ENCODE peak calls at places on chromosome 11, in six cellular contexts. K is heart left ventricle, Z is sigmoid colon, T is choroid plexus epithelial cell, H is fibroblast of lung, V is WTC11. Q is an unnamed sample.

GRCh38 chr11:66251811-66252210 is 16.6 kb upstream of the RAB1B start:
- DNase-seq in K (no peak), Z (no peak), T (no peak), H (no peak), V (no peak), Q (no peak)

GRCh38 chr11:123549901-123550619 is 104.4 kb downstream of the SCN3B start:
- DNase-seq in K (no peak), Z (no peak), T (no peak), H (peak), V (no peak), Q (no peak)

GRCh38 chr11:94774345-94774744 is 6.2 kb downstream of the AMOTL1 start:
- DNase-seq in K (no peak), Z (no peak), T (peak), H (no peak), V (no peak), Q (no peak)

GRCh38 chr11:75598264-75598663 is 36.2 kb downstream of the SERPINH1 start:
- DNase-seq in K (no peak), Z (no peak), T (no peak), H (no peak), V (no peak), Q (no peak)

GRCh38 chr11:35810045-35810444 is 133.8 kb upstream of the LDLRAD3 start:
- DNase-seq in K (no peak), Z (no peak), T (no peak), H (no peak), V (no peak), Q (no peak)

GRCh38 chr11:331332-332060 is 10.8 kb upstream of the IFITM3 start:
- DNase-seq in K (no peak), Z (peak), T (no peak), H (no peak), V (no peak), Q (no peak)

GRCh38 chr11:131850507-131850906 is 480.1 kb downstream of the NTM start:
- DNase-seq in K (no peak), Z (no peak), T (no peak), H (no peak), V (no peak), Q (no peak)

GRCh38 chr11:83648610-83649467 is 362.7 kb upstream of the CCDC90B start:
- DNase-seq in K (no peak), Z (no peak), T (no peak), H (no peak), V (no peak), Q (no peak)

GRCh38 chr11:103297900-103298299 is 188.7 kb downstream of the DYNC2H1 start:
- DNase-seq in K (no peak), Z (no peak), T (no peak), H (no peak), V (no peak), Q (no peak)

GRCh38 chr11:11010624-11011127 is 152.8 kb upstream of the ZBED5 start:
- DNase-seq in K (peak), Z (no peak), T (peak), H (peak), V (peak), Q (no peak)

GRCh38 chr11:64223001-64223651 is 2.9 kb downstream of the TRPT1 start:
- DNase-seq in K (no peak), Z (peak), T (no peak), H (no peak), V (no peak), Q (no peak)

DNA sequence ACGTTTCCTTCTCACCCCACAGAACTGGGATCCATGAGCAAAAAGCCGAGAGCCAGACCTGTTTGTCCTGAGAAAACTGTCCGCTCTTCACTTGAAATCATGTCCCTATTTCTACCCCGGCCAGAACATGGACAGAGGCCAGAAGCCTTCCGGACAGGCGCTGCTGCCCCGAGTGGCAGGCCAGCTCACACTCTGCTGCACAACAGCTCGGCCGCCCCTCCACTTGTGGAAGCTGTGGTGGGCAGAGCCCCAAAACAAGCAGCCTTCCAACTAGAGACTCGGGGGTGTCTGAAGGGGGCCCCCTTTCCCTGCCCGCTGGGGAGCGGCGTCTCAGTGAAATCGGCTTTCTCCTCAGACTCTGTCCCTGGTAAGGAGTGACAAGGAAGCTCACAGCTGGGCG is 24.0 kb downstream of the CD5 start:
- DNase-seq in K (peak), Z (no peak), T (peak), H (no peak), V (peak), Q (no peak)
- TF ChIP-seq CTCF in K (no peak), Z (no peak), T (peak), H (no peak), V (no peak), Q (no peak)

DNA sequence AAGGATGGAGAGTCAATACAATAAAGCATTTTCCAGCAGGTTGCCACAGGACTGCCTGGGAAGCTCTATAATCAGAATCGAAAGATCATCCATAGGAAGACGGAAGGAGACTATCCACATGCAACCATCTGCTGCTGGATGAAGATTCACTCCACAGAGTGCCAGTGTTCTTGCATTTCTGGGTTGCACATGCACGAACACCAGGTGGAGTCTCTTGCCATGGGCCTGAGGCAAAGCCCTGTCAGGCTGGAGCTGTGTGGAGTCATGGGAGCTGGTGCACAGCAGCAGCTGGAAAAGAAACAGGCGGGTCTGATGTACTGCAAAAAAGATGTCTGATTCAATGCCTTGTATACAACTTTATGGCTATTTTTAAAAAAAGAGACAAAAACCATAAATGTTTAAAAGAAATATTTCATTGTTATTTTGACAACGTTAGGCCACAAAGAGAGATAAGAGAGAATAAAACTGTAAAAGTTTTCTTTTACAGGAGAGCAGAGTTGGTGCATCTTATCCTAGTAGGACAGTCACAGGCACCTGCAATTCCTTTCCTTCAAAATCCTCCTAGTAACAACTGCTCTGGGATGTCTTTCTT is 12.9 kb upstream of the FAT3 start:
- DNase-seq in K (peak), Z (no peak), T (peak), H (peak), V (peak), Q (no peak)
- TF ChIP-seq CTCF in K (peak), Z (no peak), T (peak), H (peak), V (no peak), Q (no peak)

GRCh38 chr11:61701298-61701993 is 21.3 kb downstream of the DAGLA start:
- DNase-seq in K (no peak), Z (no peak), T (peak), H (no peak), V (peak), Q (peak)
- TF ChIP-seq CTCF in K (no peak), Z (no peak), T (peak), H (peak), V (peak), Q (peak)

GRCh38 chr11:128204898-128205297 is 382.5 kb downstream of the ETS1 start:
- DNase-seq in K (no peak), Z (no peak), T (no peak), H (no peak), V (no peak), Q (no peak)
- TF ChIP-seq CTCF in K (no peak), Z (no peak), T (no peak), H (no peak), V (no peak), Q (peak)

DNA sequence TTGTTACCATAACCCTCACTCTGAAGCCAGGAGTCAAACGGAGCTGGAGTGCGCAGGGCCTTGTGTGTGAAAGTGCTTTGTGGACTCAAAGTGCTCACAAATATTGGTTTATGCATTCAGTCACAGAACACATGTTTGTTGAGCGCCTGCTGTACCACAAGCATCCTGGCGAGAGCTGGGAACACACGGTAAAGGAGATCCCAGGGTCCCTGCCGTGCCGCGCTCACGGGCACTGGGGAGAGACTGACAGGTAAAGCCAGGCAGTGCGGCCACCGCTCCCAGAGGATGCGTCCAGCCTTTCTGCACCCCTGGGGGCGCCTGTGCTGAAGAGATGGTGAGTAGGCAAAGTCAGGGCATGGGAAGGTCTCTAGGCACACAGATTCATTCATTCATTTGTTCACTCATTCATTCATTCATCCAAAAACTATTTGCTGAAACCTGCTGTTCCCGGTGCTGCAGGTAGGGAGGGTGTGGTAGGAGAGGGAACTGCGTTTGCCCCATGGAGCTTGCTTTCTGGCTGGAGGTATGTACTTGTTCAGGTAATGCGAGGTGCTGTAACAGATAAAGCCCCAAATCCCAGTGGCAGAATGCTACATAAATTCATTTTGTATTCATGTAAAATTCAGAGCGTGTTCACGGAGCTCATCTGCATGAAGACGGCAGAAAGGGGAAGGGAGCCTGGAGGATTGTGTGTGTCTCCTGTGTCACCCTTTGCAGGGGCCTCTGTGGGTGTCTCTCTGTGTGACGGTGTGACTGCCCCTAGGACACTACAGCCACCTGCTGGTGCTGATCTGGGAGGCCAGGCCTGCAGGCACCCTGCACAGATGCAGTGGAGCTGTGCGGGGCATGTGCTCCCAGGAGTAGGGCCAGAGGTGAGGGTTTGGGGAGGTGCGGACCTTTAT is 167.0 kb upstream of the B3GAT1 start:
- DNase-seq in K (peak), Z (peak), T (no peak), H (no peak), V (no peak), Q (no peak)
- TF ChIP-seq CTCF in K (no peak), Z (no peak), T (no peak), H (no peak), V (no peak), Q (no peak)

GRCh38 chr11:46127150-46127638 is 5.9 kb upstream of the PHF21A start:
- DNase-seq in K (peak), Z (no peak), T (peak), H (peak), V (no peak), Q (no peak)
- TF ChIP-seq CTCF in K (peak), Z (no peak), T (peak), H (peak), V (no peak), Q (no peak)

GRCh38 chr11:33942954-33943353 is 51.1 kb upstream of the LMO2 start:
- DNase-seq in K (peak), Z (no peak), T (peak), H (peak), V (no peak), Q (no peak)
- TF ChIP-seq CTCF in K (no peak), Z (no peak), T (no peak), H (no peak), V (no peak), Q (no peak)

GRCh38 chr11:119727523-119728081 is 1.4 kb downstream of the NECTIN1 start:
- DNase-seq in K (no peak), Z (no peak), T (no peak), H (no peak), V (peak), Q (no peak)
- TF ChIP-seq CTCF in K (peak), Z (no peak), T (peak), H (no peak), V (no peak), Q (no peak)

GRCh38 chr11:43686207-43686606 is 5.7 kb downstream of the HSD17B12 start:
- DNase-seq in K (no peak), Z (no peak), T (no peak), H (no peak), V (no peak), Q (no peak)

GRCh38 chr11:43687120-43687791 is 6.7 kb downstream of the HSD17B12 start:
- DNase-seq in K (peak), Z (no peak), T (peak), H (peak), V (no peak), Q (no peak)

GRCh38 chr11:43681543-43681942 is 1.0 kb downstream of the HSD17B12 start:
- DNase-seq in K (no peak), Z (no peak), T (peak), H (peak), V (no peak), Q (no peak)

GRCh38 chr11:43689167-43689566 is 8.6 kb downstream of the HSD17B12 start:
- DNase-seq in K (no peak), Z (no peak), T (no peak), H (no peak), V (no peak), Q (no peak)

DNA sequence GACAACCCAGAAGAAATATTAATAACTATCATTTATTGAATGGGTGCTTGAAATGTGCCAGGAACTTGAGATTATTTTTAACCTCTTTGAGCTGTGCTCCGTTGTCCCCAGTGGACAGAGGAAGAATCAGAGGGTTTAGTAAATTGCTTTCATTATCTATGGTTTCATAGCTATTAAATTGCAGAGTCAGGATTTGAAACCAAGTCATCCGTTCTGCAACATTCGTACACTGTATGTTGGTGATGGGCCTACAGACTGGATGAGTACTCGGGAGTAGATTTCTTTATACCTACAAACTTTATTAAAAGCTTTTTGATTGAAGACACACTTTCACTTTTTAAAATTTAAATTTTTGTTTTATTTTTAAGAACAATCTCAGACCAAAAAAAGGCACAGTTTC is 4.9 kb downstream of the HSD17B12 start:
- DNase-seq in K (no peak), Z (no peak), T (peak), H (no peak), V (no peak), Q (no peak)
- TF ChIP-seq CTCF in K (no peak), Z (no peak), T (peak), H (no peak), V (no peak), Q (no peak)

GRCh38 chr11:72534859-72535547 is 100.7 kb upstream of the CLPB start:
- DNase-seq in K (no peak), Z (no peak), T (peak), H (peak), V (peak), Q (no peak)
- TF ChIP-seq CTCF in K (no peak), Z (no peak), T (peak), H (peak), V (no peak), Q (no peak)